ENCODE peak calls at places on chromosomes 13 and 19, in four cellular contexts. V, Q, E and U are unnamed samples.

GRCh38 chr13:83325454-83325853 is 556.8 kb downstream of the SLITRK1 start:
- DNase-seq in E (peak; percentile 42), Q (peak; percentile 1), V (no peak), U (no peak)

GRCh38 chr19:18460313-18460712 is 22.4 kb upstream of the ISYNA1 start:
- DNase-seq in Q (peak; percentile 82), V (no peak), E (peak; percentile 85), U (no peak)

GRCh38 chr19:42175952-42176648 is 41.4 kb downstream of the DEDD2 start:
- DNase-seq in E (no peak), Q (peak; percentile 4), V (no peak), U (peak; percentile 49)

GRCh38 chr19:3135961-3136683 is at the start of gene GNA15:
- DNase-seq in Q (no peak), V (no peak), E (no peak), U (no peak)

GRCh38 chr19:48147597-48148175 is 22.5 kb downstream of the LIG1 start:
- DNase-seq in Q (no peak), E (no peak), V (no peak), U (no peak)

GRCh38 chr13:106343831-106344230 is 191.6 kb downstream of the EFNB2 start:
- DNase-seq in E (no peak), Q (no peak), V (no peak), U (no peak)

GRCh38 chr13:66501187-66501586 is 728.9 kb downstream of the PCDH9 start:
- DNase-seq in E (no peak), V (no peak), Q (peak; percentile 23), U (no peak)

GRCh38 chr13:21133077-21133476 is 43.3 kb downstream of the SKA3 start:
- DNase-seq in V (no peak), E (no peak), Q (no peak), U (no peak)

GRCh38 chr13:46552888-46553520 is at the start of gene LRCH1:
- DNase-seq in Q (peak; percentile 95), E (peak; percentile 93), V (peak; percentile 74), U (peak; percentile 53)

GRCh38 chr13:44306401-44307192 is 67.0 kb upstream of the SERP2 start:
- DNase-seq in V (no peak), E (peak; percentile 96), Q (peak; percentile 91), U (no peak)

GRCh38 chr13:72804301-72804700 is 22.4 kb downstream of the PIBF1 start:
- DNase-seq in E (no peak), Q (no peak), V (no peak), U (no peak)

GRCh38 chr19:14768001-14768400 is 10.4 kb downstream of the ADGRE2 start:
- DNase-seq in E (no peak), V (no peak), Q (no peak), U (no peak)

GRCh38 chr19:46392252-46392801 is 21.0 kb downstream of the CCDC8 start:
- DNase-seq in Q (no peak), E (no peak), V (no peak), U (no peak)

GRCh38 chr13:38002596-38002995 is 133.0 kb upstream of the TRPC4 start:
- DNase-seq in Q (no peak), E (no peak), V (no peak), U (no peak)

GRCh38 chr13:71817335-71817734 is 49.7 kb downstream of the DACH1 start:
- DNase-seq in E (no peak), V (no peak), Q (no peak), U (no peak)

GRCh38 chr19:18496167-18496979 is 25.5 kb downstream of the ELL start:
- DNase-seq in V (no peak), Q (peak; percentile 90), E (peak; percentile 57), U (no peak)

GRCh38 chr13:110127986-110128511 is 178.9 kb downstream of the COL4A1 start:
- DNase-seq in Q (peak; percentile 55), E (no peak), V (no peak), U (no peak)